ENCODE peak calls at places on chromosomes 5 and 9, in four cellular contexts. C, K, X and W are unnamed samples.

GRCh38 chr9:137482094-137482781 is 23.1 kb upstream of the NSMF start:
- DNase-seq in C (no peak), K (peak; percentile 40), X (peak; percentile 87), W (peak; percentile 84)

GRCh38 chr9:1726993-1727759 is 288.0 kb upstream of the SMARCA2 start:
- DNase-seq in C (no peak), K (no peak), X (no peak), W (no peak)

GRCh38 chr9:116074658-116075057 is 78.9 kb upstream of the PAPPA start:
- DNase-seq in C (no peak), K (peak; percentile 43), X (no peak), W (no peak)

GRCh38 chr5:122267195-122267594 is 44.8 kb upstream of the SNCAIP start:
- DNase-seq in C (no peak), K (no peak), X (no peak), W (no peak)

GRCh38 chr5:87541033-87541432 is 128.3 kb upstream of the CCNH start:
- DNase-seq in C (no peak), K (peak; percentile 37), X (peak; percentile 88), W (no peak)

GRCh38 chr5:112657804-112658203 is 79.9 kb upstream of the APC start:
- DNase-seq in C (no peak), K (no peak), X (no peak), W (no peak)

GRCh38 chr9:72363908-72364678 is 915 bp downstream of the ZFAND5 start:
- DNase-seq in C (peak; percentile 84), K (peak; percentile 64), X (peak; percentile 56), W (no peak)

GRCh38 chr9:105054488-105054887 is 126.5 kb upstream of the ABCA1 start:
- DNase-seq in C (no peak), K (peak; percentile 86), X (no peak), W (peak; percentile 55)

GRCh38 chr9:78031826-78032598 is 401 bp upstream of the GNAQ start:
- DNase-seq in C (peak; percentile 94), K (peak; percentile 95), X (peak; percentile 96), W (peak; percentile 54)

GRCh38 chr9:78031271-78031825 is at the start of gene GNAQ:
- DNase-seq in C (peak; percentile 68), K (no peak), X (peak; percentile 28), W (no peak)

GRCh38 chr9:78030553-78031270 is 899 bp downstream of the GNAQ start:
- DNase-seq in C (peak; percentile 78), K (peak; percentile 36), X (peak; percentile 56), W (no peak)

GRCh38 chr9:78028926-78029325 is 2.7 kb downstream of the GNAQ start:
- DNase-seq in C (no peak), K (no peak), X (no peak), W (no peak)

GRCh38 chr9:78029601-78030552 is 1.7 kb downstream of the GNAQ start:
- DNase-seq in C (peak; percentile 67), K (peak; percentile 20), X (peak; percentile 22), W (no peak)
- H3K4me3 ChIP-seq in C (peak overlapping the region; percentile 95), K (peak overlapping the region; percentile 80), X (peak overlapping the region; percentile 45), W (peak overlapping the region; percentile 68)

GRCh38 chr5:124040799-124041198 is 528.8 kb downstream of the CSNK1G3 start:
- DNase-seq in C (no peak), K (peak; percentile 12), X (peak; percentile 45), W (no peak)

DNA sequence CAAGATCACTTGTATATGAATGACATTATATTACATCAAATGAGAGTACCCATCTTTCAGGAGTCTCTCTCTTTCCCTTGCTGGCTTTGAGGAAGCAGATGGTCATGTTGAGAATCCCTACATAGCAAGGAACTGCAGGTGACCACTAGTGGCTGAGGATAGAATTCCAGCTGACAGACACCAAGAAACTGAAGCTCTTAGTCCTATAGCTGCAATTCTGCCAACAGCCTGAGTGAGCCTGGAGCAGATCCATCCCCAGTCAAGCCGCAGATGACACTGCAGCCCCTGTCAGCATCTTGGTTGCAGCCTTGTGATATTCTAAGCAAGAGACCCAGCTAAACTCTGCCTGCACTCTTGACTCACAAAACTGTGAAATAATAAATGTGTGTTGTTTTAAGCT is 531.5 kb downstream of the CSNK1G3 start:
- DNase-seq in C (no peak), K (no peak), X (no peak), W (no peak)
- TF ChIP-seq CTCF in C (no peak), K (no peak), X (no peak), W (no peak)

GRCh38 chr5:111224561-111224989 is 391 bp downstream of the CAMK4 start:
- DNase-seq in C (no peak), K (no peak), X (no peak), W (no peak)

GRCh38 chr5:111227805-111228204 is 3.6 kb downstream of the CAMK4 start:
- DNase-seq in C (no peak), K (peak; percentile 68), X (no peak), W (no peak)

GRCh38 chr5:111226556-111226955 is 2.4 kb downstream of the CAMK4 start:
- DNase-seq in C (no peak), K (no peak), X (no peak), W (no peak)

GRCh38 chr5:111227226-111227782 is 3.1 kb downstream of the CAMK4 start:
- DNase-seq in C (no peak), K (no peak), X (no peak), W (no peak)

DNA sequence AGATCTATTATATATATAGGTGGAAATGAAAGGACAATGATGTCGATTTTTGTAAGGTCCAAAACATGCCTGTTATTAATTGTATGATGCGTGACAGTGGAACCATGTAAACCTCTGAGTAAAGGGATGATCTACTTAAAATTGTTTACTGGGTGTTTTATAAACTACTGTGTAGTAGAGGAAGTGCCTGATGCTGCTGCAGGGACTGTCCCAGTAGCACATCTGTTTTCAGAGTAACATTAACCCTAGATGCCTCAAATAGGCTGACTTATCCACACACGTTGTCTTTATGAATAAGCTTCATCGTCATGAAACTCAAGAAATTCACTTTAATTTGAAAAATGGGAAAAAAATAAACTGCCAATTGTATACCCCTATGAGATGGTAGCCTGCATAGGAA is 1.7 kb downstream of the CAMK4 start:
- DNase-seq in C (no peak), K (no peak), X (no peak), W (no peak)
- H3K4me3 ChIP-seq in C (no peak overlapping the region), K (no peak overlapping the region), X (no peak overlapping the region), W (no peak overlapping the region)

GRCh38 chr5:80372780-80373179 is 35.1 kb upstream of the ZFYVE16 start:
- DNase-seq in C (no peak), K (no peak), X (no peak), W (no peak)
- TF ChIP-seq CTCF in C (no peak), K (no peak), X (no peak), W (no peak)

GRCh38 chr5:124007675-124008398 is 495.9 kb downstream of the CSNK1G3 start:
- DNase-seq in C (no peak), K (peak; percentile 12), X (no peak), W (no peak)
- H3K4me3 ChIP-seq in C (no peak overlapping the region), K (no peak overlapping the region), X (no peak overlapping the region), W (no peak overlapping the region)

DNA sequence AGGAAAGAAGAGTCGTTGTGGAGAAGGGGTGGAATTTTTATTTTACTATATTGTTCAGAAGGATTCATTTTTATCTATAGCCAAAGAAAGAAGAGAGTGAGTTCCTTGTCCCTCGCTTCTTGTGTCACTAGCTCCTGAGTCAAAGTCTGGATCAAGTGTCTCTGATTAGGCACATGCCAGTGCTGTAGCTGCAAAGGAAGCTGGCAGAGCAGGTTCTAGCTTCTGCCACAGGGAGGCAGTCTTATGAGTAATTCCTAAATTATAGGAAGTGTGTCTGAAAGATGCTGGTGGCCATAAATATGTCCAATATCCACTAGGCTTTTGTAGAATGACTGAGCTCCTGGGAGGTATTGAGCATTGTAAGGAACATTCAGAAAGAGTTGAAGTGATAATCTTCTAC is 84.7 kb downstream of the DOCK2 start:
- DNase-seq in C (no peak), K (no peak), X (no peak), W (no peak)
- TF ChIP-seq CTCF in C (no peak), K (no peak), X (no peak), W (no peak)

GRCh38 chr5:82720213-82720612 is 357.0 kb downstream of the TMEM167A start:
- DNase-seq in C (no peak), K (no peak), X (no peak), W (no peak)
- H3K4me3 ChIP-seq in C (no peak overlapping the region), K (no peak overlapping the region), X (no peak overlapping the region), W (no peak overlapping the region)

GRCh38 chr5:34919077-34919476 is 3.6 kb downstream of the BRIX1 start:
- DNase-seq in C (no peak), K (no peak), X (no peak), W (no peak)
- TF ChIP-seq CTCF in C (peak; percentile 8), K (peak; percentile 38), X (no peak), W (peak; percentile 23)

DNA sequence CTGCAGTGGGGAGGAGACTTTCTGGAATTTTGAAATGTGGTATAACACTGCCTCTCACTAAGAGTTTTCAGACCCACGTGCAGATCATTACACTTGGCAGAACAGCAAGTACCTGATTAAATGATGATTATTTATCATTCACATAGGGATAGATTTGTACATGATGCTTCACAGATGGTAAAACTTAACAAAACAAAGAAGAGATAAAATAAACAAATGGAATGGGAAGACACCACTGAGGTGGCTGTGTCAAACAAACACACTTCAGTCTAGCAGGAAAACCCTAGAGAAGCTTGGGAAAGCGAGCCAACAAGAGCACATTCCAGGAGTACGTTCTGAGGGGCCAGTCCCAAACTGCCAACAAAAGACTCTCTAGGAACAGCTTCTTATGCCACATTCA is 1.8 kb downstream of the MED27 start:
- DNase-seq in C (no peak), K (no peak), X (no peak), W (no peak)
- H3K4me3 ChIP-seq in C (peak overlapping the region; percentile 86), K (peak overlapping the region; percentile 93), X (no peak overlapping the region), W (peak overlapping the region; percentile 74)

GRCh38 chr9:20292002-20292401 is 330.3 kb downstream of the MLLT3 start:
- DNase-seq in C (no peak), K (peak; percentile 43), X (peak; percentile 41), W (no peak)
- TF ChIP-seq CTCF in C (no peak), K (peak; percentile 40), X (peak; percentile 28), W (peak; percentile 29)